ENCODE peak calls at places on chromosomes 2 and 18, in six cellular contexts. One of them, this sample, is unnamed.

GRCh38 chr18:2935438-2936192 is 77.3 kb downstream of the LPIN2 start:
- DNase-seq in H1: no peak
- DNase-seq in HepG2: no peak
- DNase-seq in GM12878: no peak
- DNase-seq in SK-N-SH: no peak
- DNase-seq in K562: no peak
- DNase-seq in this sample: no peak

GRCh38 chr2:151381266-151381665 is 23.9 kb downstream of the TNFAIP6 start:
- DNase-seq in HepG2: no peak
- DNase-seq in GM12878: no peak
- DNase-seq in H1: no peak
- DNase-seq in K562: no peak
- DNase-seq in SK-N-SH: no peak
- DNase-seq in this sample: no peak

GRCh38 chr2:187825108-187825507 is 270.9 kb upstream of the TFPI start:
- DNase-seq in GM12878: no peak
- DNase-seq in K562: no peak
- DNase-seq in SK-N-SH: no peak
- DNase-seq in H1: no peak
- DNase-seq in HepG2: no peak
- DNase-seq in this sample: no peak

GRCh38 chr2:26346454-26347053 is at the start of gene ADGRF3:
- DNase-seq in K562: peak
- DNase-seq in H1: no peak
- DNase-seq in GM12878: peak
- DNase-seq in HepG2: peak
- DNase-seq in SK-N-SH: peak
- DNase-seq in this sample: peak

GRCh38 chr2:221381928-221382488 is 190.1 kb downstream of the EPHA4 start:
- DNase-seq in SK-N-SH: no peak
- DNase-seq in H1: no peak
- DNase-seq in HepG2: no peak
- DNase-seq in K562: no peak
- DNase-seq in GM12878: no peak
- DNase-seq in this sample: no peak

GRCh38 chr2:26542676-26543505 is 65.0 kb upstream of the OTOF start:
- DNase-seq in SK-N-SH: no peak
- DNase-seq in GM12878: no peak
- DNase-seq in H1: no peak
- DNase-seq in HepG2: no peak
- DNase-seq in K562: no peak
- DNase-seq in this sample: no peak

GRCh38 chr2:235533616-235534385 is 40.0 kb downstream of the AGAP1 start:
- DNase-seq in SK-N-SH: no peak
- DNase-seq in GM12878: no peak
- DNase-seq in HepG2: no peak
- DNase-seq in H1: no peak
- DNase-seq in K562: no peak
- DNase-seq in this sample: no peak

GRCh38 chr18:58208207-58208944 is 164.3 kb downstream of the NEDD4L start:
- DNase-seq in H1: no peak
- DNase-seq in K562: no peak
- DNase-seq in HepG2: no peak
- DNase-seq in SK-N-SH: no peak
- DNase-seq in GM12878: no peak
- DNase-seq in this sample: no peak

GRCh38 chr2:204265701-204266310 is 279.5 kb upstream of the PARD3B start:
- DNase-seq in GM12878: no peak
- DNase-seq in SK-N-SH: no peak
- DNase-seq in HepG2: no peak
- DNase-seq in H1: no peak
- DNase-seq in K562: no peak
- DNase-seq in this sample: no peak

GRCh38 chr2:68908392-68908970 is 37.3 kb upstream of the BMP10 start:
- DNase-seq in GM12878: peak
- DNase-seq in HepG2: no peak
- DNase-seq in H1: peak
- DNase-seq in K562: peak
- DNase-seq in SK-N-SH: no peak
- DNase-seq in this sample: peak

GRCh38 chr2:165535443-165535842 is 65.9 kb downstream of the CSRNP3 start:
- DNase-seq in H1: no peak
- DNase-seq in SK-N-SH: no peak
- DNase-seq in GM12878: no peak
- DNase-seq in K562: no peak
- DNase-seq in HepG2: no peak
- DNase-seq in this sample: no peak

GRCh38 chr18:26157326-26157725 is 23.7 kb downstream of the PSMA8 start:
- DNase-seq in GM12878: no peak
- DNase-seq in HepG2: no peak
- DNase-seq in K562: no peak
- DNase-seq in H1: no peak
- DNase-seq in SK-N-SH: no peak
- DNase-seq in this sample: no peak

GRCh38 chr18:11040823-11041712 is 108.3 kb downstream of the PIEZO2 start:
- DNase-seq in SK-N-SH: peak
- DNase-seq in HepG2: peak
- DNase-seq in K562: peak
- DNase-seq in H1: no peak
- DNase-seq in GM12878: no peak
- DNase-seq in this sample: peak

GRCh38 chr18:74342416-74343043 is 26.9 kb downstream of the C18orf63 start:
- DNase-seq in SK-N-SH: peak
- DNase-seq in K562: peak
- DNase-seq in H1: no peak
- DNase-seq in GM12878: no peak
- DNase-seq in HepG2: peak
- DNase-seq in this sample: peak

GRCh38 chr2:179538406-179538805 is 273.8 kb upstream of the SESTD1 start:
- DNase-seq in HepG2: no peak
- DNase-seq in K562: no peak
- DNase-seq in SK-N-SH: no peak
- DNase-seq in GM12878: no peak
- DNase-seq in H1: no peak
- DNase-seq in this sample: no peak

GRCh38 chr2:60295591-60295962 is 257.9 kb downstream of the BCL11A start:
- DNase-seq in HepG2: no peak
- DNase-seq in GM12878: no peak
- DNase-seq in H1: no peak
- DNase-seq in SK-N-SH: no peak
- DNase-seq in K562: no peak
- DNase-seq in this sample: no peak

GRCh38 chr18:67417864-67418523 is 98.5 kb downstream of the DSEL start:
- DNase-seq in SK-N-SH: no peak
- DNase-seq in GM12878: peak
- DNase-seq in HepG2: peak
- DNase-seq in H1: no peak
- DNase-seq in K562: peak
- DNase-seq in this sample: no peak
- H3K4me3 ChIP-seq in SK-N-SH: peak
- H3K4me3 ChIP-seq in GM12878: no peak
- H3K4me3 ChIP-seq in HepG2: peak
- H3K4me3 ChIP-seq in H1: no peak
- H3K4me3 ChIP-seq in K562: no peak
- H3K4me3 ChIP-seq in this sample: no peak

GRCh38 chr2:65488527-65488926 is 56.1 kb upstream of the SPRED2 start:
- DNase-seq in H1: no peak
- DNase-seq in K562: no peak
- DNase-seq in SK-N-SH: no peak
- DNase-seq in HepG2: no peak
- DNase-seq in GM12878: no peak
- DNase-seq in this sample: no peak

GRCh38 chr2:65486802-65487201 is 54.4 kb upstream of the SPRED2 start:
- DNase-seq in HepG2: no peak
- DNase-seq in H1: no peak
- DNase-seq in K562: no peak
- DNase-seq in GM12878: no peak
- DNase-seq in SK-N-SH: no peak
- DNase-seq in this sample: no peak

GRCh38 chr2:65485839-65486238 is 53.4 kb upstream of the SPRED2 start:
- DNase-seq in HepG2: no peak
- DNase-seq in SK-N-SH: no peak
- DNase-seq in GM12878: no peak
- DNase-seq in K562: no peak
- DNase-seq in H1: no peak
- DNase-seq in this sample: no peak

GRCh38 chr2:65486282-65486681 is 53.9 kb upstream of the SPRED2 start:
- DNase-seq in GM12878: no peak
- DNase-seq in HepG2: no peak
- DNase-seq in K562: no peak
- DNase-seq in SK-N-SH: no peak
- DNase-seq in H1: no peak
- DNase-seq in this sample: no peak

GRCh38 chr2:65487404-65487803 is 55.0 kb upstream of the SPRED2 start:
- DNase-seq in H1: no peak
- DNase-seq in K562: no peak
- DNase-seq in GM12878: no peak
- DNase-seq in HepG2: no peak
- DNase-seq in SK-N-SH: no peak
- DNase-seq in this sample: no peak
- TF ChIP-seq GABPA in H1: no peak
- TF ChIP-seq GABPA in K562: no peak
- TF ChIP-seq GABPA in GM12878: no peak
- TF ChIP-seq GABPA in HepG2: no peak
- TF ChIP-seq GABPA in SK-N-SH: no peak
- TF ChIP-seq GABPA in this sample: no peak

DNA sequence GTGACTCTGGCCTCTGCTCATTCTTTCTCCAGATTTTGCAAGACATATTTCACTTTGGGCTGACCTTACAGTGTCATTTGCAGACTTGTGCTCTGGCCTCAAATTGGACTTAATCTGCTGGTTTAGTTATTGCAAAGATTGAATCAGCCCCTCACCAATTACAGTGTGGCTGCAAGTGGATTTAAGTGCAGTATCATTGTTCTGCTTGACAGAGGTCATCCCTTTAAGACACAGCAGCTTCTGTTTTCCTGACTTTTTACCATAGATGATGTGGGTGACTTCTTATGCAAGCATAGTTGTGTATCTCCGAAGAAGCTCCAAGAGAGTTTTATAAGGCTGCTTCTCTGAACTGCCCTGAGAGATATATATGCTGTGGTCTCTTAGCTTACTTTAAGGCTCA is 3.4 kb downstream of the TRIB2 start:
- DNase-seq in GM12878: no peak
- DNase-seq in SK-N-SH: no peak
- DNase-seq in HepG2: no peak
- DNase-seq in K562: no peak
- DNase-seq in H1: no peak
- DNase-seq in this sample: no peak
- H3K4me3 ChIP-seq in GM12878: no peak
- H3K4me3 ChIP-seq in SK-N-SH: peak
- H3K4me3 ChIP-seq in HepG2: no peak
- H3K4me3 ChIP-seq in K562: no peak
- H3K4me3 ChIP-seq in H1: peak
- H3K4me3 ChIP-seq in this sample: no peak

GRCh38 chr2:100359576-100359975 is 37.3 kb upstream of the LONRF2 start:
- DNase-seq in SK-N-SH: no peak
- DNase-seq in HepG2: no peak
- DNase-seq in H1: no peak
- DNase-seq in K562: no peak
- DNase-seq in GM12878: no peak
- DNase-seq in this sample: no peak
- TF ChIP-seq GABPA in SK-N-SH: no peak
- TF ChIP-seq GABPA in HepG2: no peak
- TF ChIP-seq GABPA in H1: no peak
- TF ChIP-seq GABPA in K562: no peak
- TF ChIP-seq GABPA in GM12878: no peak
- TF ChIP-seq GABPA in this sample: no peak

GRCh38 chr2:70645733-70646420 is 92.3 kb upstream of the TGFA start:
- DNase-seq in GM12878: no peak
- DNase-seq in H1: no peak
- DNase-seq in SK-N-SH: peak
- DNase-seq in HepG2: peak
- DNase-seq in K562: no peak
- DNase-seq in this sample: peak
- H3K4me3 ChIP-seq in GM12878: no peak
- H3K4me3 ChIP-seq in H1: no peak
- H3K4me3 ChIP-seq in SK-N-SH: no peak
- H3K4me3 ChIP-seq in HepG2: no peak
- H3K4me3 ChIP-seq in K562: no peak
- H3K4me3 ChIP-seq in this sample: no peak

GRCh38 chr2:112189001-112189556 is 50.9 kb downstream of the FBLN7 start:
- DNase-seq in GM12878: no peak
- DNase-seq in K562: no peak
- DNase-seq in H1: no peak
- DNase-seq in SK-N-SH: no peak
- DNase-seq in HepG2: no peak
- DNase-seq in this sample: no peak

GRCh38 chr2:112184121-112184520 is 45.9 kb downstream of the FBLN7 start:
- DNase-seq in K562: no peak
- DNase-seq in HepG2: no peak
- DNase-seq in SK-N-SH: no peak
- DNase-seq in GM12878: no peak
- DNase-seq in H1: no peak
- DNase-seq in this sample: no peak

GRCh38 chr2:112187046-112187715 is 49.0 kb downstream of the FBLN7 start:
- DNase-seq in SK-N-SH: no peak
- DNase-seq in HepG2: no peak
- DNase-seq in K562: no peak
- DNase-seq in GM12878: no peak
- DNase-seq in H1: no peak
- DNase-seq in this sample: no peak

GRCh38 chr2:112185131-112185530 is 46.9 kb downstream of the FBLN7 start:
- DNase-seq in SK-N-SH: no peak
- DNase-seq in GM12878: no peak
- DNase-seq in H1: no peak
- DNase-seq in HepG2: no peak
- DNase-seq in K562: no peak
- DNase-seq in this sample: no peak

DNA sequence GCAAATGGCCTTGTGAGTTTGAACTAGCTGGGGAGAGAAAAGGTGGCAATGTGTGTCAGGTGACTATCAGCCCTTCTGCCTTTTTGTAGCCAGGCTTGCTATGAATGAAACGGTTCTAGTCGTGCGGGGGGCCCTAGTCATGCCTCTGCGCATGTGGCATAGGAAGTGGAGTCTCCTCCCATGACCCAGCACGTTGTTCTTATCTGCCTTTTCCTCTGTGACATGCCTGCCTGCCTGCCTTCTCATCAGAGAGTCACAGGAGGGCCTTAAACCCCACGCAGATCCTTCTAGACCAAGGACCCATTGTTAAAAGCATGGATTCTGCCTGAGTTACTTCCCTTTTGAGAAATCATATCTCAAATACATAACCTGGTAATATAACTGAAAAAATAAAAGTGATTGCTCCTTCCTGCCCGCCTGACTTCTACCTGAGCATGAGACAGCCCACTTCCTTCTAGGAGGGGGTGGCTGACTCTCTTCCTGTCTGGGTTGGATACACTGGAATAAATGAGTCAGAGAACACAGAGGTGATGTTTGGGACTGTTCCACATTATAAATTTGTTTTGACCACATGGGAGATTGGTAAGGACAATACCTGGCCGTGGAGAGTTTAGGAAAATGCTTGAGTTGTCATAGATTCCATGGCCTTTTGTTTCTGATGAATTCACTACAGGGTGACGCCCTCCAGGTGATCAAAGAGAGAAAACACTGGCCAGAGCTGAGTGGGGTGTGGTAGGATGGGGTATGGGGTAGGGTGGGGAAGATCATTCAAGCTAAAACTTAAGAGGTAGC is 49.8 kb downstream of the FBLN7 start:
- DNase-seq in GM12878: no peak
- DNase-seq in K562: peak
- DNase-seq in H1: no peak
- DNase-seq in SK-N-SH: no peak
- DNase-seq in HepG2: no peak
- DNase-seq in this sample: no peak
- TF ChIP-seq GABPA in GM12878: no peak
- TF ChIP-seq GABPA in K562: peak
- TF ChIP-seq GABPA in H1: no peak
- TF ChIP-seq GABPA in SK-N-SH: no peak
- TF ChIP-seq GABPA in HepG2: no peak
- TF ChIP-seq GABPA in this sample: no peak

GRCh38 chr2:196169521-196169920 is 1.9 kb downstream of the STK17B start:
- DNase-seq in H1: no peak
- DNase-seq in K562: no peak
- DNase-seq in GM12878: no peak
- DNase-seq in HepG2: no peak
- DNase-seq in SK-N-SH: no peak
- DNase-seq in this sample: no peak
- H3K4me3 ChIP-seq in H1: peak
- H3K4me3 ChIP-seq in K562: peak
- H3K4me3 ChIP-seq in GM12878: peak
- H3K4me3 ChIP-seq in HepG2: no peak
- H3K4me3 ChIP-seq in SK-N-SH: peak
- H3K4me3 ChIP-seq in this sample: peak

This sample was measured in HL-60.